ENCODE peak calls at places on chromosomes 5 and 9, in nine cellular contexts. L, Z, S, H, N, A, D, V and J are unnamed samples. For H3K4me1, the result is how much of the 10 kb centered on the place peaks cover.

GRCh38 chr5:89024082-89024481 is 141.1 kb upstream of the MEF2C start:
- DNase-seq in L (no peak), Z (no peak), S (no peak), H (no peak), N (no peak), A (no peak), D (no peak), V (no peak), J (no peak)

GRCh38 chr5:90548069-90548593 is 10.5 kb upstream of the ADGRV1 start:
- DNase-seq in L (peak), Z (no peak), S (no peak), H (peak), N (no peak), A (peak), D (peak), V (no peak), J (no peak)

GRCh38 chr5:1227669-1228068 is 2.5 kb downstream of the SLC6A18 start:
- DNase-seq in L (no peak), Z (no peak), S (no peak), H (no peak), N (no peak), A (no peak), D (no peak), V (no peak), J (no peak)

GRCh38 chr5:125696762-125697161 is 726.4 kb upstream of the GRAMD2B start:
- DNase-seq in L (no peak), Z (no peak), S (no peak), H (peak), N (no peak), A (no peak), D (no peak), V (peak), J (no peak)

GRCh38 chr5:78597858-78598415 is 50.6 kb downstream of the LHFPL2 start:
- DNase-seq in L (no peak), Z (no peak), S (no peak), H (no peak), N (no peak), A (no peak), D (no peak), V (peak), J (no peak)

GRCh38 chr5:54007822-54008777 is 302.3 kb downstream of the ARL15 start:
- DNase-seq in L (no peak), Z (no peak), S (no peak), H (no peak), N (no peak), A (no peak), D (no peak), V (peak), J (no peak)

GRCh38 chr9:97307091-97307490 is 368 bp upstream of the CCDC180 start:
- DNase-seq in L (peak), Z (peak), S (peak), H (peak), N (peak), A (peak), D (peak), V (peak), J (no peak)

GRCh38 chr5:93883459-93883858 is 142.1 kb upstream of the POU5F2 start:
- DNase-seq in L (no peak), Z (no peak), S (no peak), H (no peak), N (no peak), A (no peak), D (no peak), V (no peak), J (no peak)

GRCh38 chr5:137344723-137345322 is 154.3 kb downstream of the SPOCK1 start:
- DNase-seq in L (peak), Z (no peak), S (no peak), H (peak), N (peak), A (no peak), D (peak), V (peak), J (peak)

GRCh38 chr9:34899535-34900158 is 58.4 kb upstream of the PHF24 start:
- DNase-seq in L (peak), Z (peak), S (peak), H (peak), N (peak), A (peak), D (peak), V (peak), J (peak)

GRCh38 chr9:69250681-69251080 is 74.3 kb upstream of the ENTREP1 start:
- DNase-seq in L (no peak), Z (no peak), S (no peak), H (no peak), N (no peak), A (no peak), D (no peak), V (no peak), J (no peak)

GRCh38 chr9:120393386-120394057 is 186.4 kb downstream of the CDK5RAP2 start:
- DNase-seq in L (no peak), Z (no peak), S (no peak), H (no peak), N (no peak), A (no peak), D (no peak), V (peak), J (no peak)

GRCh38 chr5:92380069-92380770 is 997.1 kb upstream of the ARRDC3 start:
- DNase-seq in L (no peak), Z (no peak), S (no peak), H (no peak), N (no peak), A (no peak), D (no peak), V (peak), J (no peak)

GRCh38 chr5:13866792-13867191 is 77.7 kb downstream of the DNAH5 start:
- DNase-seq in L (peak), Z (no peak), S (no peak), H (peak), N (no peak), A (no peak), D (no peak), V (peak), J (peak)

GRCh38 chr5:148976569-148977321 is 86.1 kb downstream of the SH3TC2 start:
- DNase-seq in L (peak), Z (no peak), S (no peak), H (no peak), N (no peak), A (no peak), D (no peak), V (no peak), J (no peak)

GRCh38 chr5:138282918-138283742 is 8.7 kb upstream of the GFRA3 start:
- DNase-seq in L (peak), Z (no peak), S (no peak), H (peak), N (peak), A (peak), D (no peak), V (peak), J (peak)

GRCh38 chr5:16456103-16456832 is 9.3 kb downstream of the ZNF622 start:
- DNase-seq in L (peak), Z (no peak), S (peak), H (no peak), N (peak), A (peak), D (no peak), V (peak), J (peak)

GRCh38 chr9:86413966-86414880 is 60.0 kb upstream of the TUT7 start:
- DNase-seq in L (peak), Z (no peak), S (no peak), H (no peak), N (no peak), A (no peak), D (no peak), V (no peak), J (peak)

GRCh38 chr5:133117166-133117929 is 65.5 kb downstream of the HSPA4 start:
- DNase-seq in L (no peak), Z (no peak), S (peak), H (no peak), N (no peak), A (no peak), D (no peak), V (no peak), J (no peak)

GRCh38 chr5:157038568-157039187 is 20.2 kb downstream of the HAVCR1 start:
- DNase-seq in L (no peak), Z (no peak), S (no peak), H (no peak), N (no peak), A (no peak), D (no peak), V (no peak), J (peak)

GRCh38 chr9:135251331-135251761 is 163.9 kb downstream of the OLFM1 start:
- DNase-seq in L (no peak), Z (peak), S (no peak), H (no peak), N (no peak), A (peak), D (no peak), V (no peak), J (no peak)

GRCh38 chr9:76898786-76899185 is 7.1 kb downstream of the PRUNE2 start:
- DNase-seq in L (no peak), Z (no peak), S (no peak), H (no peak), N (no peak), A (no peak), D (no peak), V (no peak), J (no peak)

GRCh38 chr5:132525299-132525724 is 18.0 kb downstream of the IL5 start:
- DNase-seq in L (no peak), Z (no peak), S (no peak), H (no peak), N (no peak), A (no peak), D (no peak), V (no peak), J (peak)

GRCh38 chr5:36367524-36367923 is 65.8 kb upstream of the RANBP3L start:
- DNase-seq in L (no peak), Z (no peak), S (no peak), H (no peak), N (no peak), A (no peak), D (no peak), V (no peak), J (no peak)

GRCh38 chr5:170333161-170333909 is 35.8 kb upstream of the LCP2 start:
- DNase-seq in L (peak), Z (no peak), S (peak), H (no peak), N (no peak), A (peak), D (peak), V (peak), J (no peak)

GRCh38 chr9:19102181-19102630 is 498 bp downstream of the HAUS6 start:
- DNase-seq in L (peak), Z (peak), S (peak), H (no peak), N (no peak), A (peak), D (peak), V (peak), J (peak)

GRCh38 chr9:36535106-36535505 is 37.6 kb upstream of the MELK start:
- DNase-seq in L (no peak), Z (no peak), S (no peak), H (no peak), N (no peak), A (no peak), D (no peak), V (no peak), J (no peak)

GRCh38 chr9:136525207-136525606 is 20.6 kb downstream of the NOTCH1 start:
- DNase-seq in L (no peak), Z (peak), S (no peak), H (no peak), N (no peak), A (no peak), D (no peak), V (no peak), J (no peak)

GRCh38 chr9:83620841-83621636 is 1.9 kb upstream of the IDNK start:
- DNase-seq in L (peak), Z (no peak), S (peak), H (peak), N (peak), A (no peak), D (peak), V (peak), J (peak)

GRCh38 chr9:101027733-101028345 is 688 bp upstream of the PLPPR1 start:
- DNase-seq in L (no peak), Z (no peak), S (no peak), H (no peak), N (no peak), A (no peak), D (no peak), V (peak), J (no peak)

GRCh38 chr5:124806026-124806856 is 59.8 kb upstream of the ZNF608 start:
- DNase-seq in L (peak), Z (peak), S (peak), H (peak), N (no peak), A (peak), D (peak), V (peak), J (no peak)

GRCh38 chr9:70639853-70640814 is 225.7 kb upstream of the KLF9 start:
- DNase-seq in L (peak), Z (no peak), S (no peak), H (no peak), N (no peak), A (no peak), D (no peak), V (peak), J (peak)

GRCh38 chr5:3127423-3127911 is 376.0 kb upstream of the IRX2 start:
- DNase-seq in L (no peak), Z (no peak), S (no peak), H (no peak), N (no peak), A (no peak), D (no peak), V (no peak), J (no peak)

GRCh38 chr5:5270161-5270560 is 130.0 kb downstream of the ADAMTS16 start:
- DNase-seq in L (no peak), Z (no peak), S (no peak), H (no peak), N (no peak), A (no peak), D (no peak), V (no peak), J (no peak)

GRCh38 chr9:110251212-110251611 is 5.1 kb downstream of the TXN start:
- DNase-seq in L (no peak), Z (no peak), S (no peak), H (no peak), N (no peak), A (no peak), D (no peak), V (no peak), J (no peak)

GRCh38 chr9:93340091-93340490 is 111.4 kb upstream of the FAM120A start:
- DNase-seq in L (no peak), Z (no peak), S (no peak), H (no peak), N (no peak), A (no peak), D (no peak), V (no peak), J (no peak)

GRCh38 chr9:94030318-94031179 is 53.7 kb upstream of the PTPDC1 start:
- DNase-seq in L (peak), Z (peak), S (peak), H (peak), N (peak), A (peak), D (peak), V (peak), J (peak)

GRCh38 chr5:132456553-132457361 is 33.8 kb downstream of the IRF1 start:
- DNase-seq in L (no peak), Z (peak), S (peak), H (peak), N (peak), A (peak), D (no peak), V (no peak), J (peak)

GRCh38 chr5:99169309-99169708 is 240.5 kb upstream of the CHD1 start:
- DNase-seq in L (peak), Z (no peak), S (no peak), H (no peak), N (no peak), A (no peak), D (no peak), V (no peak), J (no peak)

GRCh38 chr5:111741270-111741669 is 15.7 kb downstream of the NREP start:
- DNase-seq in L (no peak), Z (no peak), S (no peak), H (no peak), N (no peak), A (no peak), D (no peak), V (no peak), J (peak)
- H3K4me1 ChIP-seq in L (half or more), Z (under half), S (under half), H (half or more), N (under half), A (under half), D (under half), V (under half), J (half or more)

GRCh38 chr9:131276107-131276888 is at the start of gene FAM78A:
- DNase-seq in L (peak), Z (peak), S (peak), H (no peak), N (peak), A (peak), D (no peak), V (no peak), J (peak)
- H3K4me1 ChIP-seq in L (under half), Z (under half), S (under half), H (half or more), N (under half), A (under half), D (under half), V (under half), J (under half)

GRCh38 chr9:134131471-134132207 is 4.2 kb upstream of the WDR5 start:
- DNase-seq in L (peak), Z (no peak), S (no peak), H (no peak), N (no peak), A (peak), D (no peak), V (no peak), J (no peak)
- H3K4me1 ChIP-seq in L (under half), Z (under half), S (under half), H (under half), N (under half), A (under half), D (under half), V (under half), J (under half)

GRCh38 chr5:95808013-95808685 is 14.4 kb downstream of the GLRX start:
- DNase-seq in L (no peak), Z (no peak), S (peak), H (no peak), N (no peak), A (no peak), D (peak), V (no peak), J (no peak)
- H3K4me1 ChIP-seq in L (under half), Z (half or more), S (under half), H (half or more), N (under half), A (half or more), D (under half), V (under half), J (under half)

GRCh38 chr5:172669808-172670402 is 28.8 kb downstream of the NEURL1B start:
- DNase-seq in L (peak), Z (no peak), S (no peak), H (no peak), N (no peak), A (no peak), D (no peak), V (no peak), J (no peak)
- H3K4me1 ChIP-seq in L (under half), Z (under half), S (under half), H (half or more), N (under half), A (under half), D (under half), V (under half), J (under half)

GRCh38 chr5:56070795-56071539 is 76.2 kb upstream of the IL6ST start:
- DNase-seq in L (no peak), Z (no peak), S (no peak), H (no peak), N (no peak), A (no peak), D (no peak), V (no peak), J (no peak)

GRCh38 chr5:56069652-56070226 is 75.0 kb upstream of the IL6ST start:
- DNase-seq in L (no peak), Z (no peak), S (no peak), H (no peak), N (no peak), A (no peak), D (no peak), V (no peak), J (no peak)

GRCh38 chr5:56064984-56065383 is 70.2 kb upstream of the IL6ST start:
- DNase-seq in L (no peak), Z (no peak), S (no peak), H (no peak), N (no peak), A (no peak), D (no peak), V (no peak), J (no peak)

DNA sequence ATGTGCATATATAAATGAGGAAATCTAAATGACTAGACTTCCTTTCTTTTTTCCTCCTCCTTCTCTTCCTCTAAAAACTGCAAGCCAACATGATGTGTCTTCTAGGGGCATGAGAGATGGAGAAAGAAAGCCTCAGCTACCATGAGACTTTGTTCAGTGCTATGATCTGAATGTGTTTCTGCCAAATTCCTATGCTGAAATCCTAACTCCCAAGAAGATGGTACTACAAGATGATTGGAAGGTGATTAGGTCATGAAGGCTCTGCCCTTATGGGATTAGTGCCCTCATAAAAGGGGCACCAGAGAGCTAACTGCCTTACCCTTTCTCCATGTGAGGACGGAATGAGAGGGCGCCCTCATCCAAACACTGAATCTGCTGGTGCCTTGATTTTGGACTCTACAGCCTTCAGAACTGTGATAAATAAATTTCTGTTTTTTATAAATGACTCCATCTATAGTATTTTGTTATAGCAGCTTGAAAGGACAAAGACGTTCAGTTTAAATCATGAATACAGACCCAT is 72.2 kb upstream of the IL6ST start:
- DNase-seq in L (no peak), Z (no peak), S (no peak), H (no peak), N (no peak), A (no peak), D (no peak), V (no peak), J (no peak)
- H3K4me1 ChIP-seq in L (under half), Z (under half), S (under half), H (under half), N (under half), A (under half), D (under half), V (under half), J (under half)

GRCh38 chr5:76403713-76403962 is 553 bp downstream of the IQGAP2 start:
- DNase-seq in L (no peak), Z (no peak), S (no peak), H (no peak), N (no peak), A (no peak), D (no peak), V (no peak), J (no peak)

GRCh38 chr5:76406014-76406413 is 2.9 kb downstream of the IQGAP2 start:
- DNase-seq in L (no peak), Z (no peak), S (no peak), H (no peak), N (no peak), A (no peak), D (no peak), V (no peak), J (peak)

GRCh38 chr5:76403963-76404693 is 1.0 kb downstream of the IQGAP2 start:
- DNase-seq in L (peak), Z (peak), S (peak), H (no peak), N (peak), A (peak), D (peak), V (no peak), J (peak)

GRCh38 chr5:76402880-76403712 is at the start of gene IQGAP2:
- DNase-seq in L (peak), Z (peak), S (peak), H (peak), N (peak), A (peak), D (peak), V (peak), J (peak)

GRCh38 chr5:76404694-76405306 is 1.7 kb downstream of the IQGAP2 start:
- DNase-seq in L (no peak), Z (no peak), S (no peak), H (no peak), N (no peak), A (no peak), D (no peak), V (no peak), J (peak)
- H3K4me1 ChIP-seq in L (under half), Z (under half), S (under half), H (half or more), N (under half), A (under half), D (under half), V (under half), J (half or more)

GRCh38 chr9:112380771-112381181 is 868 bp downstream of the HSDL2 start:
- DNase-seq in L (no peak), Z (no peak), S (no peak), H (no peak), N (no peak), A (no peak), D (no peak), V (peak), J (peak)
- H3K4me1 ChIP-seq in L (under half), Z (under half), S (under half), H (half or more), N (under half), A (half or more), D (under half), V (under half), J (under half)

DNA sequence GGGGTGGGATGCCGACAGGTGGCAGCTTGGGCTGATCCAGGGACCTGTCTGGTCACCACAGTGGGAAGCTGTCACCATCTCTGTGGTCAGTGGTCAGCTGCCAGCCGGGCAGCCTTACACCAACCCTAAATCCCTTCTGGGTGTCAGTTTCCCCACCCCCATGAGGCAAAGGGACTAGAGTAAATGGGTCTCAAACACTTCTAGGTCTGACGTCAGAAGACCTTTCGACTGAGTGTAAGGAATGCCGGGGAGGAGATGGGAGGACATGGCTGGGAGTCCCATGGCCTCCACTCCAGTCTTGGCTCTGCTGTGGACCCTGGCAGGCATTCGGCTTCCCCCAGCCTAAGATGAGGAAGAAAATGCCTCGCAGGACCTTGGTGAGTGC is 40.3 kb upstream of the SLC25A51 start:
- DNase-seq in L (no peak), Z (no peak), S (no peak), H (no peak), N (no peak), A (peak), D (no peak), V (no peak), J (no peak)
- H3K4me1 ChIP-seq in L (under half), Z (under half), S (under half), H (under half), N (under half), A (half or more), D (under half), V (under half), J (under half)